ENCODE peak calls at places on chromosomes 6 and 20, in seven cellular contexts. One of them, this sample, is unnamed.

GRCh38 chr6:2450546-2450945 is 205.1 kb upstream of the GMDS start:
- DNase-seq in breast epithelium: peak; percentile 34
- DNase-seq in lower lobe of right lung: no peak
- DNase-seq in BJ: no peak
- DNase-seq in CD4-positive, alpha-beta T cell: no peak
- DNase-seq in epithelial cell of esophagus: peak; percentile 54
- DNase-seq in kidney epithelial cell: no peak
- DNase-seq in this sample: no peak

GRCh38 chr6:27502508-27503435 is 29.9 kb upstream of the ZNF184 start:
- DNase-seq in breast epithelium: no peak
- DNase-seq in lower lobe of right lung: no peak
- DNase-seq in BJ: no peak
- DNase-seq in CD4-positive, alpha-beta T cell: peak; percentile 63
- DNase-seq in epithelial cell of esophagus: peak; percentile 70
- DNase-seq in kidney epithelial cell: no peak
- DNase-seq in this sample: no peak

GRCh38 chr6:25630508-25631229 is 21.3 kb upstream of the SCGN start:
- DNase-seq in breast epithelium: no peak
- DNase-seq in lower lobe of right lung: no peak
- DNase-seq in BJ: no peak
- DNase-seq in CD4-positive, alpha-beta T cell: no peak
- DNase-seq in epithelial cell of esophagus: no peak
- DNase-seq in kidney epithelial cell: no peak
- DNase-seq in this sample: no peak

GRCh38 chr20:58102744-58103516 is 125.5 kb downstream of the ANKRD60 start:
- DNase-seq in breast epithelium: no peak
- DNase-seq in lower lobe of right lung: no peak
- DNase-seq in BJ: no peak
- DNase-seq in CD4-positive, alpha-beta T cell: no peak
- DNase-seq in epithelial cell of esophagus: peak; percentile 62
- DNase-seq in kidney epithelial cell: no peak
- DNase-seq in this sample: no peak

GRCh38 chr6:155212106-155212505 is 51.7 kb upstream of the CLDN20 start:
- DNase-seq in breast epithelium: no peak
- DNase-seq in lower lobe of right lung: no peak
- DNase-seq in BJ: no peak
- DNase-seq in CD4-positive, alpha-beta T cell: no peak
- DNase-seq in epithelial cell of esophagus: no peak
- DNase-seq in kidney epithelial cell: no peak
- DNase-seq in this sample: no peak

GRCh38 chr6:70666726-70667125 is 957 bp upstream of the SMAP1 start:
- DNase-seq in breast epithelium: no peak
- DNase-seq in lower lobe of right lung: no peak
- DNase-seq in BJ: no peak
- DNase-seq in CD4-positive, alpha-beta T cell: no peak
- DNase-seq in epithelial cell of esophagus: no peak
- DNase-seq in kidney epithelial cell: no peak
- DNase-seq in this sample: no peak

GRCh38 chr20:208937-209566 is 18.0 kb upstream of the DEFB129 start:
- DNase-seq in breast epithelium: no peak
- DNase-seq in lower lobe of right lung: no peak
- DNase-seq in BJ: peak; percentile 11
- DNase-seq in CD4-positive, alpha-beta T cell: no peak
- DNase-seq in epithelial cell of esophagus: peak; percentile 80
- DNase-seq in kidney epithelial cell: peak; percentile 14
- DNase-seq in this sample: no peak

GRCh38 chr20:37007898-37008649 is 56.6 kb upstream of the SAMHD1 start:
- DNase-seq in breast epithelium: no peak
- DNase-seq in lower lobe of right lung: no peak
- DNase-seq in BJ: no peak
- DNase-seq in CD4-positive, alpha-beta T cell: no peak
- DNase-seq in epithelial cell of esophagus: peak; percentile 42
- DNase-seq in kidney epithelial cell: no peak
- DNase-seq in this sample: no peak

GRCh38 chr20:38355161-38356012 is 9.1 kb downstream of the LBP start:
- DNase-seq in breast epithelium: no peak
- DNase-seq in lower lobe of right lung: no peak
- DNase-seq in BJ: no peak
- DNase-seq in CD4-positive, alpha-beta T cell: no peak
- DNase-seq in epithelial cell of esophagus: no peak
- DNase-seq in kidney epithelial cell: no peak
- DNase-seq in this sample: no peak

GRCh38 chr6:30915591-30915946 is 1.5 kb downstream of the VARS2 start:
- DNase-seq in breast epithelium: no peak
- DNase-seq in lower lobe of right lung: peak; percentile 46
- DNase-seq in BJ: no peak
- DNase-seq in CD4-positive, alpha-beta T cell: no peak
- DNase-seq in epithelial cell of esophagus: peak; percentile 74
- DNase-seq in kidney epithelial cell: peak; percentile 28
- DNase-seq in this sample: no peak

GRCh38 chr6:34515473-34516387 is 40.4 kb downstream of the SPDEF start:
- DNase-seq in breast epithelium: no peak
- DNase-seq in lower lobe of right lung: peak; percentile 24
- DNase-seq in BJ: no peak
- DNase-seq in CD4-positive, alpha-beta T cell: no peak
- DNase-seq in epithelial cell of esophagus: no peak
- DNase-seq in kidney epithelial cell: no peak
- DNase-seq in this sample: no peak

GRCh38 chr6:41732601-41733348 is 2.6 kb downstream of the TFEB start:
- DNase-seq in breast epithelium: no peak
- DNase-seq in lower lobe of right lung: peak; percentile 42
- DNase-seq in BJ: no peak
- DNase-seq in CD4-positive, alpha-beta T cell: peak; percentile 51
- DNase-seq in epithelial cell of esophagus: peak; percentile 53
- DNase-seq in kidney epithelial cell: no peak
- DNase-seq in this sample: no peak

GRCh38 chr20:34011275-34011674 is 17.6 kb downstream of the RALY start:
- DNase-seq in breast epithelium: no peak
- DNase-seq in lower lobe of right lung: no peak
- DNase-seq in BJ: no peak
- DNase-seq in CD4-positive, alpha-beta T cell: no peak
- DNase-seq in epithelial cell of esophagus: no peak
- DNase-seq in kidney epithelial cell: no peak
- DNase-seq in this sample: no peak

GRCh38 chr6:27290065-27290849 is 21.8 kb downstream of the POM121L2 start:
- DNase-seq in breast epithelium: no peak
- DNase-seq in lower lobe of right lung: no peak
- DNase-seq in BJ: no peak
- DNase-seq in CD4-positive, alpha-beta T cell: no peak
- DNase-seq in epithelial cell of esophagus: peak; percentile 73
- DNase-seq in kidney epithelial cell: no peak
- DNase-seq in this sample: no peak

GRCh38 chr6:110951008-110951407 is 7.5 kb upstream of the GTF3C6 start:
- DNase-seq in breast epithelium: no peak
- DNase-seq in lower lobe of right lung: no peak
- DNase-seq in BJ: no peak
- DNase-seq in CD4-positive, alpha-beta T cell: no peak
- DNase-seq in epithelial cell of esophagus: no peak
- DNase-seq in kidney epithelial cell: no peak
- DNase-seq in this sample: no peak

GRCh38 chr20:47102629-47103028 is 208.0 kb downstream of the EYA2 start:
- DNase-seq in breast epithelium: no peak
- DNase-seq in lower lobe of right lung: no peak
- DNase-seq in BJ: no peak
- DNase-seq in CD4-positive, alpha-beta T cell: no peak
- DNase-seq in epithelial cell of esophagus: no peak
- DNase-seq in kidney epithelial cell: no peak
- DNase-seq in this sample: no peak

GRCh38 chr20:38201356-38201755 is 36.3 kb upstream of the TGM2 start:
- DNase-seq in breast epithelium: no peak
- DNase-seq in lower lobe of right lung: peak; percentile 62
- DNase-seq in BJ: peak; percentile 63
- DNase-seq in CD4-positive, alpha-beta T cell: no peak
- DNase-seq in epithelial cell of esophagus: peak; percentile 91
- DNase-seq in kidney epithelial cell: peak; percentile 56
- DNase-seq in this sample: no peak

GRCh38 chr20:2967841-2968240 is 75.6 kb upstream of the GNRH2 start:
- DNase-seq in breast epithelium: no peak
- DNase-seq in lower lobe of right lung: no peak
- DNase-seq in BJ: no peak
- DNase-seq in CD4-positive, alpha-beta T cell: no peak
- DNase-seq in epithelial cell of esophagus: peak; percentile 78
- DNase-seq in kidney epithelial cell: no peak
- DNase-seq in this sample: no peak

GRCh38 chr20:30816182-30816645 is 441.2 kb upstream of the DEFB115 start:
- DNase-seq in breast epithelium: no peak
- DNase-seq in lower lobe of right lung: peak; percentile 59
- DNase-seq in BJ: no peak
- DNase-seq in CD4-positive, alpha-beta T cell: no peak
- DNase-seq in epithelial cell of esophagus: no peak
- DNase-seq in kidney epithelial cell: no peak
- DNase-seq in this sample: peak; percentile 83

GRCh38 chr6:91476000-91476399 is 889.1 kb upstream of the MAP3K7 start:
- DNase-seq in breast epithelium: no peak
- DNase-seq in lower lobe of right lung: no peak
- DNase-seq in BJ: no peak
- DNase-seq in CD4-positive, alpha-beta T cell: no peak
- DNase-seq in epithelial cell of esophagus: peak; percentile 12
- DNase-seq in kidney epithelial cell: peak; percentile 77
- DNase-seq in this sample: no peak

GRCh38 chr6:4774715-4775590 is 1.3 kb upstream of the CDYL start:
- DNase-seq in breast epithelium: peak; percentile 31
- DNase-seq in lower lobe of right lung: peak; percentile 68
- DNase-seq in BJ: no peak
- DNase-seq in CD4-positive, alpha-beta T cell: peak; percentile 2
- DNase-seq in epithelial cell of esophagus: peak; percentile 34
- DNase-seq in kidney epithelial cell: no peak
- DNase-seq in this sample: no peak

GRCh38 chr20:46757754-46758678 is 48.6 kb downstream of the SLC2A10 start:
- DNase-seq in breast epithelium: peak; percentile 53
- DNase-seq in lower lobe of right lung: peak; percentile 56
- DNase-seq in BJ: no peak
- DNase-seq in CD4-positive, alpha-beta T cell: peak; percentile 33
- DNase-seq in epithelial cell of esophagus: peak; percentile 60
- DNase-seq in kidney epithelial cell: no peak
- DNase-seq in this sample: no peak

GRCh38 chr6:108446629-108447150 is 114.0 kb upstream of the FOXO3 start:
- DNase-seq in breast epithelium: no peak
- DNase-seq in lower lobe of right lung: no peak
- DNase-seq in BJ: no peak
- DNase-seq in CD4-positive, alpha-beta T cell: no peak
- DNase-seq in epithelial cell of esophagus: no peak
- DNase-seq in kidney epithelial cell: no peak
- DNase-seq in this sample: no peak
- TF ChIP-seq CTCF in breast epithelium: no peak
- TF ChIP-seq CTCF in lower lobe of right lung: no peak
- TF ChIP-seq CTCF in BJ: no peak
- TF ChIP-seq CTCF in CD4-positive, alpha-beta T cell: no peak
- TF ChIP-seq CTCF in epithelial cell of esophagus: no peak
- TF ChIP-seq CTCF in kidney epithelial cell: no peak
- TF ChIP-seq CTCF in this sample: no peak

GRCh38 chr20:1509237-1509636 is 18.0 kb upstream of the SIRPB2 start:
- DNase-seq in breast epithelium: no peak
- DNase-seq in lower lobe of right lung: no peak
- DNase-seq in BJ: no peak
- DNase-seq in CD4-positive, alpha-beta T cell: peak; percentile 9
- DNase-seq in epithelial cell of esophagus: peak; percentile 50
- DNase-seq in kidney epithelial cell: no peak
- DNase-seq in this sample: no peak
- TF ChIP-seq CTCF in breast epithelium: no peak
- TF ChIP-seq CTCF in lower lobe of right lung: peak; percentile 27
- TF ChIP-seq CTCF in BJ: peak; percentile 41
- TF ChIP-seq CTCF in CD4-positive, alpha-beta T cell: peak; percentile 57
- TF ChIP-seq CTCF in epithelial cell of esophagus: peak; percentile 70
- TF ChIP-seq CTCF in kidney epithelial cell: peak; percentile 43
- TF ChIP-seq CTCF in this sample: peak; percentile 42

GRCh38 chr20:51321343-51322163 is 221.0 kb downstream of the NFATC2 start:
- DNase-seq in breast epithelium: no peak
- DNase-seq in lower lobe of right lung: no peak
- DNase-seq in BJ: no peak
- DNase-seq in CD4-positive, alpha-beta T cell: no peak
- DNase-seq in epithelial cell of esophagus: no peak
- DNase-seq in kidney epithelial cell: no peak
- DNase-seq in this sample: no peak

GRCh38 chr20:51322164-51322707 is 220.3 kb downstream of the NFATC2 start:
- DNase-seq in breast epithelium: no peak
- DNase-seq in lower lobe of right lung: no peak
- DNase-seq in BJ: no peak
- DNase-seq in CD4-positive, alpha-beta T cell: no peak
- DNase-seq in epithelial cell of esophagus: no peak
- DNase-seq in kidney epithelial cell: no peak
- DNase-seq in this sample: no peak

GRCh38 chr20:51327251-51327841 is 215.2 kb downstream of the NFATC2 start:
- DNase-seq in breast epithelium: no peak
- DNase-seq in lower lobe of right lung: no peak
- DNase-seq in BJ: no peak
- DNase-seq in CD4-positive, alpha-beta T cell: no peak
- DNase-seq in epithelial cell of esophagus: peak; percentile 27
- DNase-seq in kidney epithelial cell: no peak
- DNase-seq in this sample: no peak

GRCh38 chr20:51329845-51330244 is 212.7 kb downstream of the NFATC2 start:
- DNase-seq in breast epithelium: no peak
- DNase-seq in lower lobe of right lung: no peak
- DNase-seq in BJ: no peak
- DNase-seq in CD4-positive, alpha-beta T cell: no peak
- DNase-seq in epithelial cell of esophagus: no peak
- DNase-seq in kidney epithelial cell: no peak
- DNase-seq in this sample: no peak

DNA sequence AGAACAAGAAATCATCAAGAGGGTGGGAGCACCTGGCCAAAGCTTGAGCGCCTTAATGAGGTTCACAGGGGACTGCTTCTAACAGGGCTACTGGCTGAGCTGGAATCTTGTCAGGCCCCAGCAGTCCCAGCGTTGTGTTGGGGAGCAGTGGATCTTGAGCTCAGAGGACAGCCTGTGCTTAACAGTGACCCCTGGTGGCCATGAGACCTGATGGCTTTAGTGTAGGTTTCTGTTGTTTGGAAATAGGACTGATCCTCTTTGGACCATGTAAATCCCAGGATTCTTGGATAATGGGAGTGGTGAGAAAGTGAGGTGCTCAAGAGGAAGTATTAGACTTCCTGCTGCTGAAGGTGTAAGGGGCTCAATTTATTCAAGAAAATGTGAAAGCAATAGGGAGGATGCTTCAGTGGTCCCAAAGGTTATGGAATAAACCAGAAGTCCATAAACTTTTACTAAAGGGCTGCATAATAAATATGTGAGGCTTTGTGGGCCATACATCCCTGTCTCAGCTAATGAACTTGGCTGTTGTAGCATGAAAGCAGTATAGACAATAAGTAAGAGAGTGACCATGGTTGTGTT is 216.2 kb downstream of the NFATC2 start:
- DNase-seq in breast epithelium: no peak
- DNase-seq in lower lobe of right lung: peak; percentile 61
- DNase-seq in BJ: no peak
- DNase-seq in CD4-positive, alpha-beta T cell: peak; percentile 32
- DNase-seq in epithelial cell of esophagus: peak; percentile 59
- DNase-seq in kidney epithelial cell: no peak
- DNase-seq in this sample: no peak
- TF ChIP-seq CTCF in breast epithelium: peak; percentile 42
- TF ChIP-seq CTCF in lower lobe of right lung: peak; percentile 75
- TF ChIP-seq CTCF in BJ: peak; percentile 77
- TF ChIP-seq CTCF in CD4-positive, alpha-beta T cell: peak; percentile 81
- TF ChIP-seq CTCF in epithelial cell of esophagus: peak; percentile 74
- TF ChIP-seq CTCF in kidney epithelial cell: peak; percentile 60
- TF ChIP-seq CTCF in this sample: peak; percentile 82

DNA sequence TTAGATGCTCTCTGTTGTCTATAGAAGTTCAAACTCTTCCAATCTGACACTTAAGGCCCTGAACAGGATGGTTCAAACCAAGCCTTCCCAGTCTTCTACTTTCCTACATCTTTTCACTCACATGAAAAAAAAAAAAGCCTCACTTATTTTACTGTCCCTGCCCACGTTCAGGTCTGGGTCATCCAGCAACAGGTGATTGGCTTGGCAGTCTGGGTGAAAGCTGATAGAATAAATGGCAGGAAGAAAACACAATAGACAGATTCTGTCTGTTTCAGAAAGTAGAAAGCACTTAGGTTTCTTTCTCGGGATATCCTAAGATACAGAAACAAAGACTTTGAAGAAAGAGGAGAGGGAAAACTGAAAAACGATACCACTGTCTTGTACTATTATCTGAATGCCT is 61.8 kb upstream of the HSF2 start:
- DNase-seq in breast epithelium: no peak
- DNase-seq in lower lobe of right lung: no peak
- DNase-seq in BJ: no peak
- DNase-seq in CD4-positive, alpha-beta T cell: no peak
- DNase-seq in epithelial cell of esophagus: no peak
- DNase-seq in kidney epithelial cell: no peak
- DNase-seq in this sample: no peak
- TF ChIP-seq CTCF in breast epithelium: no peak
- TF ChIP-seq CTCF in lower lobe of right lung: no peak
- TF ChIP-seq CTCF in BJ: no peak
- TF ChIP-seq CTCF in CD4-positive, alpha-beta T cell: no peak
- TF ChIP-seq CTCF in epithelial cell of esophagus: no peak
- TF ChIP-seq CTCF in kidney epithelial cell: no peak
- TF ChIP-seq CTCF in this sample: no peak

This sample was measured in type B pancreatic cell.